ENCODE peak calls at places on chromosomes 2 and 18, in four cellular contexts. I is Panc1, O is uterus, A is aorta. R is an unnamed sample.

GRCh38 chr2:190320696-190321095 is 1.1 kb upstream of the HIBCH start:
- DNase-seq in O (no peak), I (no peak), A (no peak), R (no peak)

GRCh38 chr18:70039186-70039585 is 91.5 kb upstream of the CD226 start:
- DNase-seq in I (no peak), O (no peak), A (no peak), R (no peak)

GRCh38 chr2:128593518-128594272 is 275.0 kb upstream of the HS6ST1 start:
- DNase-seq in O (no peak), A (no peak), I (no peak), R (no peak)

GRCh38 chr2:88195247-88195646 is 25.1 kb downstream of the THNSL2 start:
- DNase-seq in A (no peak), O (no peak), I (no peak), R (no peak)

GRCh38 chr2:159968282-159968900 is 94.0 kb downstream of the PLA2R1 start:
- DNase-seq in I (no peak), O (no peak), A (no peak), R (no peak)

GRCh38 chr2:75002007-75002406 is 43.6 kb downstream of the POLE4 start:
- DNase-seq in A (no peak), I (no peak), O (no peak), R (peak; percentile 41)

GRCh38 chr2:122980672-122981071 is 1044.4 kb upstream of the CNTNAP5 start:
- DNase-seq in O (no peak), I (no peak), A (no peak), R (no peak)

GRCh38 chr18:45155526-45155925 is 459.8 kb upstream of the SLC14A2 start:
- DNase-seq in A (no peak), O (no peak), I (no peak), R (no peak)

GRCh38 chr2:230502593-230502992 is 86.6 kb downstream of the SP100 start:
- DNase-seq in O (no peak), I (no peak), A (no peak), R (no peak)

GRCh38 chr2:85929096-85930044 is 40.6 kb upstream of the ST3GAL5 start:
- DNase-seq in I (no peak), A (no peak), O (no peak), R (no peak)

GRCh38 chr2:172095905-172096660 is 6.6 kb downstream of the DLX2 start:
- DNase-seq in O (no peak), I (no peak), A (no peak), R (no peak)

GRCh38 chr2:66775730-66776422 is 341.0 kb downstream of the MEIS1 start:
- DNase-seq in O (peak; percentile 32), I (no peak), A (no peak), R (no peak)

GRCh38 chr2:66781804-66782203 is 346.9 kb downstream of the MEIS1 start:
- DNase-seq in O (no peak), A (no peak), I (no peak), R (no peak)
- H3K27me3 ChIP-seq in O (no peaks in the 10 kb centered on the region), A (no peaks in the 10 kb centered on the region), I (no peaks in the 10 kb centered on the region), R (no peaks in the 10 kb centered on the region)

GRCh38 chr2:41999882-42000281 is 47.9 kb upstream of the PKDCC start:
- DNase-seq in O (no peak), A (no peak), I (no peak), R (no peak)
- H3K27me3 ChIP-seq in O (no peaks in the 10 kb centered on the region), A (no peaks in the 10 kb centered on the region), I (no peaks in the 10 kb centered on the region), R (peaks cover 3% of the 10 kb centered on the region)

DNA sequence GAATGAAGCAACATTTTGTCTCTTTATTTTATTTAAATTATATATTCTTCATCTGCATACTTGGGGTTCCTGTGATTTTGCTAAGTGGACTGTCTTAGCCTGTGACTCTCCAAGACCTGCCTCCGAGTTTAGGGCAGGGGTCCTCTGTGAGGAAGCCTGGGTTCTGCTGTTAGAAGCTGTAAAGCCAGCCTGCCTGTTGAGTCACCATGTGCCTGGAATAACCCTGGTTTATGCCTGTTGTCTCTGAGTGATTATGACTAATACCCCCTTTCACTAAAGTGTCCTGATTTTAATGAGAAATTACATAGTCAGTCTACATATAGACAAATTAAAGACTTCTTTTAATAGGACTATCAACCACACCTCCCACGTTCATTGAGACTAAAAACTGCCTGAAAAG is 369.1 kb downstream of the ZNF521 start:
- DNase-seq in A (no peak), O (no peak), I (no peak), R (no peak)
- H3K27me3 ChIP-seq in A (no peaks in the 10 kb centered on the region), O (no peaks in the 10 kb centered on the region), I (peaks cover 2% of the 10 kb centered on the region), R (peaks cover 9% of the 10 kb centered on the region)

GRCh38 chr2:157160131-157160530 is 97.4 kb upstream of the GALNT5 start:
- DNase-seq in O (no peak), I (no peak), A (no peak), R (no peak)
- H3K27me3 ChIP-seq in O (no peaks in the 10 kb centered on the region), I (no peaks in the 10 kb centered on the region), A (no peaks in the 10 kb centered on the region), R (no peaks in the 10 kb centered on the region)

DNA sequence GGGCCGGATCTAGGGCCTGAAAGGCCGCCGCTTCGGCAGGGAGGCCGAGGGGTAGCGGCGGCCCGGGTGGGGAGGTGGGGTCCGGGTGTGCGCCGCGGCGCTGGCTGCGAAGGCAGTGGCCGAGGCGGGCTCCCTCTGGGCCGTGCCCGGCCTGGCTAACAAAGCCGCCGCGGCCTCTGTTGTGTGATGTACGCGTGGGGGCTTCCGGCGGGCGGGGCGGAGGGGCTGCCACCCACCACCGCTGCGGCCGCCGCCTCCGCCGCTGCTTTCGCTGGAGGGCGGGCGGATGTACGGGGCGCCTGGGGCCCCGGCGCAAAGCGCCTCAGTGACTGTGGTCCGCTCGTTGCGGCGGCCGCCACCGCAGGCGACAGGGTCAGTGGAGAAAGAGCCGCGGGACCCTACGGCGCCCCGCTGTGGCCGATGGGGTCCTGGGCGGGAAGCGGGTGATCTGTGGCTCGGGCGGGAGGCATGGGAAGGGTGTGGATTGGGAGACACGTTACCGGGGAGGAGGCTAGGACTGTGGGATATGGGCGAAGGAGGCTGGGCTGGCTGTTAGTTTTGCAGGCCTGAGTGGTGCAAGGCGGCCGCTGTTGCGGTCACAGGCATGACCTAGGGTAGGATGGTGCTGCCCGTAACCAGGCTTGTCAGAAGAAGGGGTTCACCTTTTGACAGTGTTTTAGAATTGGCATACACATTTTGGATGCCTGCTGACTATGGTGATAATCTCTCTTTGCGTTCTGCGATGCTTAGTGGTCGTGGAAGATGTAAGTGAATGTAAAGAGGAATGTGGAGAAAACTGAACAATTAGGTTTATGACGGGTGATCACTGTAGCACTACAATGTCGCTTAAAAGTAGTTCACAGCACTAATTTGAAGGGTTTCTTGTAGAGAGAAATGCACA is 662 bp downstream of the BZW1 start:
- DNase-seq in I (no peak), A (peak; percentile 87), O (peak; percentile 54), R (no peak)
- H3K27me3 ChIP-seq in I (no peaks in the 10 kb centered on the region), A (no peaks in the 10 kb centered on the region), O (no peaks in the 10 kb centered on the region), R (no peaks in the 10 kb centered on the region)

GRCh38 chr2:232925769-232926163 is 55.7 kb downstream of the SNORC start:
- DNase-seq in A (no peak), O (no peak), I (no peak), R (no peak)
- H3K27me3 ChIP-seq in A (no peaks in the 10 kb centered on the region), O (no peaks in the 10 kb centered on the region), I (no peaks in the 10 kb centered on the region), R (peaks cover 61% of the 10 kb centered on the region)

DNA sequence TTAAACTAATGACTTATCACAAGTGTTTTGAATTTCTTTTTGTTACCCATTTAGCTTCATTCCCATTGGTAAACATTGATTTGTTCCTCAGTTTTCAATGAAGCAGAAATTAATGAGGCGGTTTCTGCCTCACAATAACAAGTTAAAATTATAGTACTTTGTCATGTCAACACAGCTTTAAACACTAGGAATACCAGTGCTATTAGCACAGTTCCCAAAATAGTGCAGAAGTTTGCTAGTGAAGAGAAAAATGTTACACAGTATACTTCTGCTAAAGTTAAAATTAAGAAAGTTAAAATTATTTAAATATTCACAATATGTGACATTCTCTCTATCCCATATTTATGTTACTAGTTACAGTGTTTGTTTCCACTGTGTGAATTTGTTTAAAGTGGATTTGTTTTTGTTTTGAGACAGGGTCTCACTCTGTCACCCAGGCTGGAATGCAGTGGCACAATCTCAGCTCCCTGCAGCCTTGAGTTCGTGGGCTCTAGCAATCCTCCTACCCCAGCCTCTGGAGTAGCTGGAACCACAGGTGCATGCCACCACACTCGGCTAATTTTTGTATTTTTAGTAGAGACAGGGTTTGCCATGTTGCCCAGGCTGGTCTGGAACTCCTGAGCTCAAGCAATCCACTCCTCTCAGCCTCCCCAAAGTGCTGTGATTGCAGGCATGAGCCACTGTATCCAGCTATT is 3.8 kb upstream of the CHN1 start:
- DNase-seq in A (no peak), O (no peak), I (no peak), R (no peak)
- H3K27me3 ChIP-seq in A (no peaks in the 10 kb centered on the region), O (no peaks in the 10 kb centered on the region), I (peaks cover 2% of the 10 kb centered on the region), R (peaks cover 14% of the 10 kb centered on the region)

DNA sequence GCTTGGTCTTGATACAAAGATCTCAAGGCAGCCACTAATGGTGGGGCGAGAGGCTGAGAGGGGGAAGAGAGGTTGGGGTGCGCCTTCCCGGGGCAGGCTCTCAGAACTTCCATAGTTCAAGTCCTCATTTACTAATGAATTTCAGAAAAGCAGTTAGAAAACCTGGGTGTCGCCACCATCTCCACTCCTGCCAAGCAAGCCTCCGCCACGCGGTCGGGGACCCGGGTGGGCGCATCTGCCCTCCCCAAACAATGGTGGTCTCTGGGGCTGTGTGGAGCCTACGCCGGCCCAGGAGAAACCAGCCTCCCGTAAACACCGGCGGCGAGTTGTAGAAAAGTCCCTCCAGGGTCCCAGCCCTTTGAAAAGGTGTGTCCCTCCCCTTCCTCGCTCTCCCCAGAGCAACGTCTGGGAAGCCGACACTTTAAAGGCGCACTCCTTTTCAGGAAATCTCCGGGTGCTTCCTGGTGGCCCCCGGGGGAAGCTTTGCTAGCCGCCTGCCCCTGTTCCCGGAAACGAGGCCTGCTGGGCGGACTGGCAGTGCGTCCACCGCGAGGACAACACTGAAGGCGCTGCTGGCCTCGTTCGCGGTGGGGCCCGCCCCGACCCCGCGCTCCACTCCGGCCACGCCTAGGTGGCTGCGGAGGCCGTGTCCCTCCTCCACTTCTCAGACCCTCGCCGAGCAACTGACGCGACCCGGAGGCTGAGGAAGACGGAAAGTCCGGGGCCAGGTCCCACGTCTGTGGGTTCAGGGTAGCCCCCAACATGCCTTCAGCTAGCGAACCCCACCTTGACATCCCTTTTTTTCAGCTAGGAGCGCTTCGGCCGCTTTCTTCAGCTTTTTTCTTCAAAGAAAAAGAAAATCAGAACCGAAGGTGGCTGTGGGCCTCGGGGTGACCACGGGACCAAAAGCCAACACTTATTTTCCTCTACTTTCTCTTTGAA is 16.8 kb downstream of the EVX2 start:
- DNase-seq in O (no peak), I (no peak), A (no peak), R (no peak)
- H3K27me3 ChIP-seq in O (peaks cover 29% of the 10 kb centered on the region), I (no peaks in the 10 kb centered on the region), A (no peaks in the 10 kb centered on the region), R (peaks cover 53% of the 10 kb centered on the region)

GRCh38 chr18:74380916-74381315 is 65.3 kb downstream of the C18orf63 start:
- DNase-seq in I (no peak), A (no peak), O (no peak), R (no peak)

GRCh38 chr18:74375999-74376398 is 60.4 kb downstream of the C18orf63 start:
- DNase-seq in A (no peak), O (no peak), I (no peak), R (no peak)

GRCh38 chr18:74376523-74376922 is 60.9 kb downstream of the C18orf63 start:
- DNase-seq in A (no peak), I (no peak), O (no peak), R (no peak)

GRCh38 chr18:74381621-74382350 is 66.1 kb downstream of the C18orf63 start:
- DNase-seq in O (no peak), I (no peak), A (no peak), R (no peak)

DNA sequence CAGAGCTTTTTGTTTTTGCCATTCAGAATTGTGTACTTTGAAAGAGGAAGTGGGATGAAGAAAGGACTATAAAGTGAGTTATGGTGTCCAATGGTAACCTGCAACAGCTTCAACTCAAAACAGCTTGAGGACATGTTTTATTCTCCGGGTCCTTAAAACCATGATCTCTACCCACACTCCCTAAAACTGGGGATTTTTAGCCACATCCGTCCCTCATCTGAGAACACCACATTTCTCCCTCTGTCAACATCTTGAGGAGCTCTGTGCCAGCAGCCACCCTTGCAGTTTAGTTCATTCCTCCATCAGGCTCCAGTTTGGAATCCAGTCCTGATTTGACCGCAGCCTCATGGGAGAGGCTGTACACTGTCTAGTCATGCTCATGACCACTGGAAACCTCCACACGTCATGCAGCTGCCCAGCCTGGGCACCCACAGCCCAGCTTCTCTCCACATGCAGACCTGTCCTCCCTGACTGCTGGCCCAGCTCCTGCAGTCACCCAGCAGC is 62.6 kb downstream of the C18orf63 start:
- DNase-seq in A (peak; percentile 81), O (no peak), I (no peak), R (no peak)
- H3K27me3 ChIP-seq in A (no peaks in the 10 kb centered on the region), O (no peaks in the 10 kb centered on the region), I (peaks cover 6% of the 10 kb centered on the region), R (peaks cover 5% of the 10 kb centered on the region)